ENCODE peak calls at places on chromosomes 3 and 15, in six cellular contexts. One of them, this sample, is unnamed.

GRCh38 chr3:51391075-51391565 is at the start of gene RBM15B:
- DNase-seq in testis: peak; percentile 97
- DNase-seq in psoas muscle: peak; percentile 99
- DNase-seq in transverse colon: peak; percentile 98
- DNase-seq in SK-N-SH: peak; percentile 98
- DNase-seq in hepatocyte: peak; percentile 99
- DNase-seq in this sample: peak; percentile 98

GRCh38 chr15:57580866-57581265 is 10.8 kb upstream of the MYZAP start:
- DNase-seq in psoas muscle: no peak
- DNase-seq in testis: no peak
- DNase-seq in hepatocyte: peak; percentile 81
- DNase-seq in SK-N-SH: no peak
- DNase-seq in transverse colon: peak; percentile 60
- DNase-seq in this sample: no peak

GRCh38 chr3:10867384-10867783 is 51.4 kb downstream of the SLC6A11 start:
- DNase-seq in testis: no peak
- DNase-seq in transverse colon: no peak
- DNase-seq in psoas muscle: no peak
- DNase-seq in SK-N-SH: no peak
- DNase-seq in hepatocyte: peak; percentile 50
- DNase-seq in this sample: no peak

GRCh38 chr3:44208086-44208485 is 33.6 kb upstream of the TOPAZ1 start:
- DNase-seq in psoas muscle: no peak
- DNase-seq in transverse colon: no peak
- DNase-seq in SK-N-SH: no peak
- DNase-seq in testis: no peak
- DNase-seq in hepatocyte: no peak
- DNase-seq in this sample: no peak

GRCh38 chr15:28913171-28913765 is 27.5 kb downstream of the APBA2 start:
- DNase-seq in SK-N-SH: peak; percentile 58
- DNase-seq in testis: no peak
- DNase-seq in hepatocyte: no peak
- DNase-seq in psoas muscle: no peak
- DNase-seq in transverse colon: no peak
- DNase-seq in this sample: no peak

GRCh38 chr15:42275780-42276395 is 2.7 kb upstream of the TMEM87A start:
- DNase-seq in testis: no peak
- DNase-seq in SK-N-SH: no peak
- DNase-seq in transverse colon: no peak
- DNase-seq in psoas muscle: no peak
- DNase-seq in hepatocyte: no peak
- DNase-seq in this sample: no peak

GRCh38 chr3:111739241-111739952 is 119.7 kb upstream of the PHLDB2 start:
- DNase-seq in transverse colon: no peak
- DNase-seq in SK-N-SH: no peak
- DNase-seq in testis: no peak
- DNase-seq in psoas muscle: no peak
- DNase-seq in hepatocyte: no peak
- DNase-seq in this sample: peak; percentile 73

GRCh38 chr3:172903642-172904041 is 153.1 kb downstream of the ECT2 start:
- DNase-seq in SK-N-SH: peak; percentile 27
- DNase-seq in transverse colon: no peak
- DNase-seq in hepatocyte: no peak
- DNase-seq in psoas muscle: peak; percentile 23
- DNase-seq in testis: no peak
- DNase-seq in this sample: peak; percentile 43

GRCh38 chr15:83206971-83207621 is 527 bp downstream of the HDGFL3 start:
- DNase-seq in transverse colon: peak; percentile 19
- DNase-seq in hepatocyte: peak; percentile 72
- DNase-seq in psoas muscle: peak; percentile 47
- DNase-seq in testis: peak; percentile 52
- DNase-seq in SK-N-SH: peak; percentile 87
- DNase-seq in this sample: peak; percentile 51

GRCh38 chr3:2810723-2811122 is 299.5 kb downstream of the IL5RA start:
- DNase-seq in transverse colon: no peak
- DNase-seq in testis: no peak
- DNase-seq in SK-N-SH: no peak
- DNase-seq in psoas muscle: no peak
- DNase-seq in hepatocyte: peak; percentile 44
- DNase-seq in this sample: no peak

GRCh38 chr3:148791296-148791695 is 36.3 kb upstream of the CPB1 start:
- DNase-seq in testis: no peak
- DNase-seq in hepatocyte: no peak
- DNase-seq in psoas muscle: no peak
- DNase-seq in SK-N-SH: peak; percentile 24
- DNase-seq in transverse colon: no peak
- DNase-seq in this sample: no peak
- H3K4me1 ChIP-seq in testis: no peaks in the 10 kb centered on the region
- H3K4me1 ChIP-seq in hepatocyte: no peaks in the 10 kb centered on the region
- H3K4me1 ChIP-seq in psoas muscle: no peaks in the 10 kb centered on the region
- H3K4me1 ChIP-seq in SK-N-SH: peaks cover 12% of the 10 kb centered on the region
- H3K4me1 ChIP-seq in transverse colon: peaks cover 4% of the 10 kb centered on the region
- H3K4me1 ChIP-seq in this sample: no peaks in the 10 kb centered on the region

GRCh38 chr3:31696815-31697548 is 164.3 kb downstream of the STT3B start:
- DNase-seq in psoas muscle: no peak
- DNase-seq in transverse colon: no peak
- DNase-seq in hepatocyte: no peak
- DNase-seq in SK-N-SH: no peak
- DNase-seq in testis: no peak
- DNase-seq in this sample: no peak

GRCh38 chr3:31693346-31693745 is 160.6 kb downstream of the STT3B start:
- DNase-seq in transverse colon: no peak
- DNase-seq in hepatocyte: no peak
- DNase-seq in psoas muscle: no peak
- DNase-seq in testis: no peak
- DNase-seq in SK-N-SH: no peak
- DNase-seq in this sample: no peak

GRCh38 chr3:31696009-31696297 is 163.2 kb downstream of the STT3B start:
- DNase-seq in SK-N-SH: no peak
- DNase-seq in psoas muscle: no peak
- DNase-seq in hepatocyte: no peak
- DNase-seq in transverse colon: no peak
- DNase-seq in testis: no peak
- DNase-seq in this sample: no peak

GRCh38 chr3:31692714-31693113 is 160.0 kb downstream of the STT3B start:
- DNase-seq in SK-N-SH: no peak
- DNase-seq in psoas muscle: no peak
- DNase-seq in hepatocyte: no peak
- DNase-seq in testis: no peak
- DNase-seq in transverse colon: no peak
- DNase-seq in this sample: no peak

DNA sequence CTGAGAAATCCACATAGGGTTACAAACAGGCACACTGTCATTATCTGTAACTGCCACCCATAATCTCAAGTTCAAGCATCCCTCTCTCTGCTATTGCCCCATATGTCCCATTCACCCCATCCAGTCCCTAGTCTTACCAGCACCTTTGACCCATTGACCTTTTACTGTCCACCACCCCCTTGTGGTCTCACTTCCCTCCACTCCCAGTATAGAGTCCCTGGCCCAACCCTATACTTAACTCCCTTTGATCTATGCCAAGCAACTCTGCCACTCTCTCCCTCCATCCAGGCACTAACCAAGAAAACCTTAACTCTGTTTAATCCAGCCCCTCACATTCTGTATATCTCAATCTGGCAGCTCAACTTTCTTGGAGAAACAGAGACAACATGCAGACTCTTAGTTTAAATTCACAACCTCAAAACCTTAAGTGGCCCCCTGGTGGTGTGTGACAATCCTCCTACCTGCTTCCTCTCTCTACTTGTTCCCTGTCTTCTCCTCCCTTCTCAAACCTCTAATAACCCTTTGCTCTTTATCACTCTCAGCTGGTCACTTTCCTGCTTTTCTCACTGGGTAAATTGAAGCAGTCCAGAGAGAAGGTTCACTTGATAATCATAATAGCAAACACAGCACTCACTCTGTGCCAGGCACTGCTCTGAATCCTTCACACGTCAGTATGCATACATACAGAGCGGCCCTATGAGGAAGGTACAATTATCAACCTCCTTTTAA is 162.7 kb downstream of the STT3B start:
- DNase-seq in transverse colon: peak; percentile 14
- DNase-seq in SK-N-SH: no peak
- DNase-seq in psoas muscle: no peak
- DNase-seq in hepatocyte: peak; percentile 38
- DNase-seq in testis: no peak
- DNase-seq in this sample: no peak
- TF ChIP-seq CTCF in transverse colon: peak; percentile 21
- TF ChIP-seq CTCF in SK-N-SH: peak; percentile 19
- TF ChIP-seq CTCF in psoas muscle: no peak
- TF ChIP-seq CTCF in hepatocyte: peak; percentile 15
- TF ChIP-seq CTCF in testis: no peak
- TF ChIP-seq CTCF in this sample: no peak

GRCh38 chr15:60713096-60714084 is 234.4 kb upstream of the ICE2 start:
- DNase-seq in psoas muscle: peak; percentile 23
- DNase-seq in hepatocyte: no peak
- DNase-seq in transverse colon: no peak
- DNase-seq in SK-N-SH: no peak
- DNase-seq in testis: no peak
- DNase-seq in this sample: no peak
- H3K4me3 ChIP-seq in psoas muscle: no peak overlapping the region
- H3K4me3 ChIP-seq in hepatocyte: no peak overlapping the region
- H3K4me3 ChIP-seq in transverse colon: no peak overlapping the region
- H3K4me3 ChIP-seq in SK-N-SH: no peak overlapping the region
- H3K4me3 ChIP-seq in testis: no peak overlapping the region
- H3K4me3 ChIP-seq in this sample: no peak overlapping the region

GRCh38 chr15:100944237-100944875 is 25.2 kb downstream of the LRRK1 start:
- DNase-seq in psoas muscle: no peak
- DNase-seq in SK-N-SH: no peak
- DNase-seq in testis: no peak
- DNase-seq in transverse colon: no peak
- DNase-seq in hepatocyte: no peak
- DNase-seq in this sample: no peak
- H3K4me1 ChIP-seq in psoas muscle: no peaks in the 10 kb centered on the region
- H3K4me1 ChIP-seq in SK-N-SH: no peaks in the 10 kb centered on the region
- H3K4me1 ChIP-seq in testis: no peaks in the 10 kb centered on the region
- H3K4me1 ChIP-seq in transverse colon: peaks cover 5% of the 10 kb centered on the region
- H3K4me1 ChIP-seq in hepatocyte: no peaks in the 10 kb centered on the region
- H3K4me1 ChIP-seq in this sample: no peaks in the 10 kb centered on the region

DNA sequence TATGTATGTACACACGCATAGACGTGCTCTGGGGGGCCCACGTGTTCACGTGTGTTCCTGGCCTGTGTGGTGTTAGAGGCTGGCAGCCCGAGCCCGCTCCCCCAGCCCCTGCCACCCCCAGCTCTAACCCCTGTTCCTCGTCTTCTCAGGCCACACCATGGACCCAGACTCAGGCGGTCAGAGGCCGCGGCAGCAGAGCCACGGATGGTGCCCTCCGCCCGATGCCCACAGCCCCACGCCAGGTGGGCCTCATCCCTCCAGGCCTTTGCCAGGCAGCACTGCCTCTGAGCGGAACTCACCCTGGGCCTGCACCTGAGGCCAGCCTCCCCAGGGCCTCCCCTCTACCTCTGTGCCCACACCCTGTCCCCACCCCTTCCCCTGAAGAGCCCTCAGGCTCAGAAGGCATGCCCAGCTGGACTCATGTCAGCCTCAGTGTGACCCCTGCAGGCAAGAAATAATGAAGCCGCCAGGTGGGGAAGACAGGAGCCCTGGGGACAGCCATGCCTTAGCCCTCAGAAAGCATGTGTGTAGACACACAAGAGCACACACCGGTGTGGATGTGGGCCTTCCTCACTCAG is 16.4 kb upstream of the GNAT1 start:
- DNase-seq in hepatocyte: no peak
- DNase-seq in testis: no peak
- DNase-seq in psoas muscle: no peak
- DNase-seq in transverse colon: no peak
- DNase-seq in SK-N-SH: no peak
- DNase-seq in this sample: no peak
- TF ChIP-seq CTCF in hepatocyte: no peak
- TF ChIP-seq CTCF in testis: no peak
- TF ChIP-seq CTCF in psoas muscle: no peak
- TF ChIP-seq CTCF in transverse colon: no peak
- TF ChIP-seq CTCF in SK-N-SH: no peak
- TF ChIP-seq CTCF in this sample: no peak

GRCh38 chr15:88256261-88257230 is at the start of gene NTRK3:
- DNase-seq in transverse colon: no peak
- DNase-seq in testis: peak; percentile 28
- DNase-seq in psoas muscle: no peak
- DNase-seq in SK-N-SH: peak; percentile 72
- DNase-seq in hepatocyte: peak; percentile 38
- DNase-seq in this sample: no peak

GRCh38 chr15:88255496-88256171 is 905 bp downstream of the NTRK3 start:
- DNase-seq in transverse colon: no peak
- DNase-seq in testis: peak; percentile 43
- DNase-seq in psoas muscle: peak; percentile 51
- DNase-seq in hepatocyte: peak; percentile 85
- DNase-seq in SK-N-SH: peak; percentile 91
- DNase-seq in this sample: no peak

GRCh38 chr15:88258021-88258641 is 1.6 kb upstream of the NTRK3 start:
- DNase-seq in hepatocyte: peak; percentile 53
- DNase-seq in SK-N-SH: peak; percentile 66
- DNase-seq in testis: peak; percentile 79
- DNase-seq in transverse colon: no peak
- DNase-seq in psoas muscle: no peak
- DNase-seq in this sample: no peak

GRCh38 chr15:88255109-88255495 is 1.4 kb downstream of the NTRK3 start:
- DNase-seq in hepatocyte: no peak
- DNase-seq in SK-N-SH: no peak
- DNase-seq in transverse colon: no peak
- DNase-seq in psoas muscle: no peak
- DNase-seq in testis: no peak
- DNase-seq in this sample: no peak

DNA sequence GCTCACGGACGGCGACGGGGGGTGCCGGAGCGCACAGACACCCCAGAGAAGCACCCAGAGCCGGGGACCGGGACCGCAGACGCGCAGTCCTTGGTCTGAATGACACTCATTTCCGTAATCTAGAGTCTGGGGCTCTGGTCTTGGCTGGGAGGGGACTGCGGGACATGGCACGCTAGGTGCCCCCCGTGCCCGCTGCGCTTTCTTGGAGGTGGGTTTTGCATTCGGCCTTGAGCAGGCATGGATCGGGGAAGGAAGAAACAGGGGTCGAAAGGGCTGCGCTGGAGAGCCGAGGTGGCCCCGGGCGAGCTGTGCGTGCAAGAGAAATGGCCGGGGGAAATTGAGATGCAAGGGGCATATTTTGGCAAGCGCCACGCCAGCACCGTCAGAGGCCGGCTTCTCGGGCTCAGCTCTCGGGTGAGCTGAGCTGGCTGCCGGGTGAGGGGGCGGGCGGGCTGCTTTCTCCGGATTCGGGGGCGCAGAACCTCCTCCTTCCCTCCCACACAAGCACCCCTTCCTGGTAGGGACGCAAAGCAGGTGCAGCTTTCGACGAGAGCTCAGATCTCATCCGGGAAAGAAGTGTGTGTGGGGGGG is 867 bp upstream of the NTRK3 start:
- DNase-seq in testis: no peak
- DNase-seq in SK-N-SH: peak; percentile 55
- DNase-seq in hepatocyte: peak; percentile 22
- DNase-seq in psoas muscle: no peak
- DNase-seq in transverse colon: no peak
- DNase-seq in this sample: no peak
- H3K4me3 ChIP-seq in testis: peak overlapping the region; percentile 36
- H3K4me3 ChIP-seq in SK-N-SH: peak overlapping the region; percentile 64
- H3K4me3 ChIP-seq in hepatocyte: peak overlapping the region; percentile 52
- H3K4me3 ChIP-seq in psoas muscle: peak overlapping the region; percentile 63
- H3K4me3 ChIP-seq in transverse colon: no peak overlapping the region
- H3K4me3 ChIP-seq in this sample: no peak overlapping the region

GRCh38 chr3:114624676-114625181 is 330.9 kb downstream of the TIGIT start:
- DNase-seq in SK-N-SH: peak; percentile 4
- DNase-seq in psoas muscle: peak; percentile 95
- DNase-seq in testis: peak; percentile 94
- DNase-seq in hepatocyte: peak; percentile 88
- DNase-seq in transverse colon: peak; percentile 74
- DNase-seq in this sample: peak; percentile 99
- H3K4me1 ChIP-seq in SK-N-SH: peaks cover 12% of the 10 kb centered on the region
- H3K4me1 ChIP-seq in psoas muscle: peaks cover 72% of the 10 kb centered on the region
- H3K4me1 ChIP-seq in testis: peaks cover 41% of the 10 kb centered on the region
- H3K4me1 ChIP-seq in hepatocyte: peaks cover 18% of the 10 kb centered on the region
- H3K4me1 ChIP-seq in transverse colon: peaks cover 26% of the 10 kb centered on the region
- H3K4me1 ChIP-seq in this sample: peaks cover 64% of the 10 kb centered on the region